ENCODE peak calls at places on chromosome 11, in six cellular contexts. J is right atrium auricular region, T is neuronal stem cell, A is body of pancreas, B is HCT116, Y is esophagus squamous epithelium. D is an unnamed sample.
A peak's percentile ranks its signal among the peaks of the same experiment; 100 is the strongest.

GRCh38 chr11:66744485-66745355 is 15.7 kb upstream of the SPTBN2 start:
- DNase-seq in T (peak; percentile 84), Y (no peak), A (peak; percentile 90), B (peak; percentile 49), J (peak; percentile 70), D (peak; percentile 85)

GRCh38 chr11:10885703-10886363 is 28.0 kb upstream of the ZBED5 start:
- DNase-seq in A (no peak), T (no peak), J (no peak), Y (no peak), B (no peak), D (no peak)

GRCh38 chr11:3189886-3190583 is 24.9 kb upstream of the OSBPL5 start:
- DNase-seq in Y (no peak), B (no peak), J (no peak), T (no peak), A (no peak), D (no peak)

GRCh38 chr11:72191961-72192381 is at the start of gene FOLR1:
- DNase-seq in B (peak; percentile 54), T (peak; percentile 14), A (no peak), J (no peak), Y (no peak), D (no peak)

GRCh38 chr11:119352857-119353260 is 6.4 kb upstream of the MFRP start:
- DNase-seq in J (no peak), Y (no peak), T (no peak), B (no peak), A (peak; percentile 81), D (no peak)

GRCh38 chr11:70456921-70457532 is 58.7 kb downstream of the CTTN start:
- DNase-seq in T (no peak), J (no peak), A (no peak), B (no peak), Y (no peak), D (no peak)

GRCh38 chr11:24819863-24820434 is 323.1 kb downstream of the LUZP2 start:
- DNase-seq in T (no peak), B (no peak), Y (no peak), A (no peak), J (no peak), D (no peak)

GRCh38 chr11:16603890-16604783 is 134.3 kb upstream of the C11orf58 start:
- DNase-seq in T (peak; percentile 42), A (peak; percentile 76), B (no peak), Y (no peak), J (peak; percentile 75), D (peak; percentile 76)

GRCh38 chr11:27468209-27468608 is 4.4 kb downstream of the LGR4 start:
- DNase-seq in T (no peak), Y (no peak), J (no peak), B (no peak), A (no peak), D (no peak)

GRCh38 chr11:101915811-101916291 is 471 bp downstream of the ANGPTL5 start:
- DNase-seq in J (no peak), A (no peak), T (no peak), Y (no peak), B (no peak), D (peak; percentile 2)

GRCh38 chr11:45391168-45391850 is 105.2 kb upstream of the SYT13 start:
- DNase-seq in T (no peak), J (no peak), Y (no peak), B (no peak), A (no peak), D (no peak)

GRCh38 chr11:129143335-129143734 is 48.8 kb downstream of the ARHGAP32 start:
- DNase-seq in B (peak; percentile 97), T (peak; percentile 1), Y (no peak), J (peak; percentile 97), A (peak; percentile 57), D (peak; percentile 93)

GRCh38 chr11:43285826-43286225 is 26.0 kb upstream of the API5 start:
- DNase-seq in B (no peak), Y (no peak), J (no peak), A (no peak), T (no peak), D (no peak)

GRCh38 chr11:203945-204586 is 3.1 kb downstream of the BET1L start:
- DNase-seq in T (no peak), B (no peak), A (no peak), Y (no peak), J (peak; percentile 40), D (no peak)

GRCh38 chr11:110715541-110715940 is 3.3 kb upstream of the ARHGAP20 start:
- DNase-seq in Y (no peak), A (no peak), J (no peak), T (no peak), B (no peak), D (peak; percentile 39)

GRCh38 chr11:89361738-89362137 is 129.4 kb downstream of the NOX4 start:
- DNase-seq in T (no peak), Y (no peak), J (no peak), A (no peak), B (no peak), D (no peak)

GRCh38 chr11:106091480-106092123 is 14.1 kb downstream of the AASDHPPT start:
- DNase-seq in J (no peak), Y (no peak), A (no peak), T (no peak), B (no peak), D (peak; percentile 40)

GRCh38 chr11:45732343-45732742 is 66.9 kb upstream of the CHST1 start:
- DNase-seq in B (no peak), Y (no peak), J (no peak), A (no peak), T (no peak), D (no peak)

GRCh38 chr11:27868226-27868625 is 168.0 kb upstream of the BDNF start:
- DNase-seq in T (no peak), J (no peak), B (no peak), A (no peak), Y (no peak), D (no peak)

GRCh38 chr11:126411971-126412381 is 56.5 kb downstream of the ST3GAL4 start:
- DNase-seq in Y (no peak), A (no peak), B (no peak), T (no peak), J (peak; percentile 86), D (no peak)

GRCh38 chr11:89436071-89436470 is 55.1 kb downstream of the NOX4 start:
- DNase-seq in B (no peak), Y (no peak), A (no peak), T (no peak), J (no peak), D (no peak)

GRCh38 chr11:109071712-109072524 is 350.1 kb upstream of the C11orf87 start:
- DNase-seq in Y (no peak), T (no peak), A (peak; percentile 13), J (no peak), B (no peak), D (no peak)

GRCh38 chr11:123386746-123387510 is 43.1 kb upstream of the GRAMD1B start:
- DNase-seq in T (no peak), Y (no peak), A (no peak), J (no peak), B (no peak), D (no peak)

GRCh38 chr11:108592591-108593213 is 866 bp downstream of the EXPH5 start:
- DNase-seq in T (peak; percentile 17), B (no peak), A (peak; percentile 56), Y (no peak), J (no peak), D (no peak)

GRCh38 chr11:64304316-64305072 is 830 bp upstream of the ESRRA start:
- DNase-seq in B (peak; percentile 80), A (peak; percentile 96), J (peak; percentile 96), Y (peak; percentile 67), T (peak; percentile 89), D (peak; percentile 95)

GRCh38 chr11:69010964-69011623 is 2.0 kb downstream of the MRGPRF start:
- DNase-seq in B (peak; percentile 47), J (peak; percentile 84), Y (no peak), A (peak; percentile 61), T (peak; percentile 67), D (peak; percentile 95)

DNA sequence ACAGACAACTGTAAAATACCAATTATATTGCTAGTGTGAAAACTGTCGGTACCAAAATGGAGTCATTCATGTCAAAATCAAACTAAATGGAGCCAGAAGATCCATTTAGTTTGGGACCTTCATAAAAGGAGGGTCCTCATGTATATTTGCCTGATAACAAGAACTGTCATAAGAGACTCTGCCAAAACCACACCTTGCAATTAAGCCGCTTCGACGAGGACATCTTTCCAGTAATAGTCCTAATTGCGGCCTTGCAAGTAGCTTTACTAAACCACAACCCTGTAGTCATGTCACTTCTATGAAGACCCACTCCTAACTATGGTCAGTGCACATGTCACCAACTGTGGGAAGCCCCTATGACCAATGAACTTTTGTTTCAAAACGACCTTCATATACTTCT is 9.4 kb downstream of the UBQLN3 start:
- DNase-seq in B (no peak), T (no peak), J (no peak), A (no peak), Y (no peak), D (no peak)
- H3K27ac ChIP-seq in B (peak overlapping the region; percentile 26), T (no peak overlapping the region), J (no peak overlapping the region), A (no peak overlapping the region), Y (no peak overlapping the region), D (no peak overlapping the region)

DNA sequence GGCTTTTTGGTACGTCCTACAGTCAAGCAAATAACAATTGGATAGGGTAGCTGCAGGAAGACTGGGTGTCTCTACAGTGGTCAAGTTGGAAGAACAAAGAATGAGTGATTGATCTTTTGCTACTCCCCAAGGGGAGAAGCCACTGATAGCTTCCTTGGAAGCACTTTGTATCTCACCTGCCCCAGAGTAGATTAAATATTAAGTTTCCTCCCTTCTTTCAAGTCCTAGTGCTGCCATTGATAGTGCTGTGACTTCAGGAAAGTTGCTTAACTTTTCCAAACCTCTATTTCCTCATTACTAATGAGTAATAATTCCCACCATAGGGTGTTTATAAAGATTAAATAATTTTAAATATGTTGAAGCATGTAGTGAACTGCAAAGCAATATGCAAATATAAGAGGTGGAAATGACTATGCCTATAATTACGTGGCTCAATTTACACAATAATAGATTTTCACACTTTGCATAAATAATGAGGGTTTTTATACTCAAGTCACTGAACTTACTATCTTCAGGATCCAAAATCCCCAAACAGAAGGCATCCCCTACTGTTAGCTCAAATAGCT is 35.5 kb upstream of the EHF start:
- DNase-seq in Y (no peak), J (no peak), B (no peak), A (no peak), T (no peak), D (no peak)
- H3K4me3 ChIP-seq in Y (no peak overlapping the region), J (no peak overlapping the region), B (no peak overlapping the region), A (no peak overlapping the region), T (no peak overlapping the region), D (no peak overlapping the region)

DNA sequence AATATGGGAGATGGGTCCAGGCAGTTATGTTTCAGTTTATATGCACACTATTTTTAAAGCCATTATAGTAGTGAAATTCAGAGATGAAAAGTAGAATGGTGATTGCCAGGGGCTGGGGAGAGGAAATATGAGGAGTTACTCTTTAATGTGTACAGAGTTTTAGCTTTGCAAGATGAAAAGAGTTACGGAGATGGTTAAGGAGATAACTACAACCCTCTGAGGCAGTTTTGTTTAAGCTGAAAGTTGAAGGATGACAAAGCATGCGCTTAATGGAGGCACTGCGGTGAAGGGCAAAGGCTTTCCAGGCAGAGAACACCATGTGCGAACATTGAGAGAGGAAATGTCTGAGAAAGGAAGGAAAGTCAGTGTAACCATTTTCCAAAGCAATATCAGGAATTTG is 18.2 kb upstream of the BMAL1 start:
- DNase-seq in A (no peak), B (no peak), T (no peak), J (no peak), Y (no peak), D (no peak)
- H3K27ac ChIP-seq in A (no peak overlapping the region), B (no peak overlapping the region), T (no peak overlapping the region), J (no peak overlapping the region), Y (no peak overlapping the region), D (no peak overlapping the region)

DNA sequence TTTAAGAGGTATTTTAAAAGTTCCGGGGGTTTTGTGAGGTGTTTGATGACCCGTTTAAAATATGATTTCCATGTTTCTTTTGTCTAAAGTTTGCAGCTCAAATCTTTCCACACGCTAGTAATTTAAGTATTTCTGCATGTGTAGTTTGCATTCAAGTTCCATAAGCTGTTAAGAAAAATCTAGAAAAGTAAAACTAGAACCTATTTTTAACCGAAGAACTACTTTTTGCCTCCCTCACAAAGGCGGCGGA is 193 bp upstream of the MALAT1 start:
- DNase-seq in A (no peak), Y (no peak), J (no peak), B (no peak), T (no peak), D (no peak)
- H3K4me3 ChIP-seq in A (no peak overlapping the region), Y (peak overlapping the region; percentile 47), J (peak overlapping the region; percentile 75), B (peak overlapping the region; percentile 57), T (peak overlapping the region; percentile 90), D (peak overlapping the region; percentile 59)

D was measured in SJSA1.